ENCODE peak calls at places on chromosomes 3 and 15, in five cellular contexts. A is adipocyte, V is aorta, Q is breast epithelium, E is HepG2. P is an unnamed sample. For H3K36me3, the result is how much of the 10 kb centered on the place peaks cover.

GRCh38 chr15:33114484-33114767 is 80.1 kb downstream of the FMN1 start:
- DNase-seq in A (no peak), V (no peak), Q (no peak), E (no peak), P (no peak)

GRCh38 chr3:152834354-152835310 is at the start of gene P2RY1:
- DNase-seq in A (peak), V (peak), Q (peak), E (no peak), P (peak)

GRCh38 chr15:25179673-25180511 is 225.1 kb downstream of the SNRPN start:
- DNase-seq in A (no peak), V (no peak), Q (peak), E (no peak), P (peak)

GRCh38 chr15:98120561-98120960 is 160.1 kb downstream of the ARRDC4 start:
- DNase-seq in A (no peak), V (no peak), Q (no peak), E (no peak), P (no peak)

GRCh38 chr15:68500363-68501317 is 68.7 kb upstream of the ITGA11 start:
- DNase-seq in A (peak), V (no peak), Q (no peak), E (no peak), P (peak)

GRCh38 chr3:149506965-149507364 is 32.5 kb downstream of the TM4SF4 start:
- DNase-seq in A (no peak), V (no peak), Q (no peak), E (peak), P (no peak)

GRCh38 chr3:9183811-9184463 is 65.5 kb downstream of the SRGAP3 start:
- DNase-seq in A (peak), V (no peak), Q (no peak), E (no peak), P (peak)

GRCh38 chr3:10983219-10983916 is 9.2 kb upstream of the SLC6A1 start:
- DNase-seq in A (peak), V (no peak), Q (no peak), E (peak), P (peak)

GRCh38 chr15:29942144-29942543 is 119.9 kb upstream of the TJP1 start:
- DNase-seq in A (no peak), V (no peak), Q (no peak), E (no peak), P (peak)

GRCh38 chr3:21752749-21753347 is 1.8 kb upstream of the ZNF385D start:
- DNase-seq in A (peak), V (no peak), Q (no peak), E (peak), P (peak)

GRCh38 chr3:48847586-48848423 is at the start of gene PRKAR2A:
- DNase-seq in A (peak), V (peak), Q (peak), E (peak), P (peak)

GRCh38 chr15:63999177-63999576 is 47.1 kb downstream of the DAPK2 start:
- DNase-seq in A (no peak), V (no peak), Q (no peak), E (no peak), P (no peak)

GRCh38 chr15:31352911-31353811 is 26.5 kb downstream of the KLF13 start:
- DNase-seq in A (peak), V (no peak), Q (no peak), E (no peak), P (peak)

GRCh38 chr3:120838441-120839091 is 69.4 kb upstream of the STXBP5L start:
- DNase-seq in A (no peak), V (no peak), Q (no peak), E (no peak), P (no peak)

GRCh38 chr15:83694030-83694429 is 40.1 kb downstream of the ADAMTSL3 start:
- DNase-seq in A (no peak), V (no peak), Q (no peak), E (no peak), P (peak)

GRCh38 chr3:177345049-177345972 is 148.0 kb upstream of the TBL1XR1 start:
- DNase-seq in A (peak), V (peak), Q (peak), E (peak), P (no peak)

GRCh38 chr3:16790432-16791379 is 94.0 kb upstream of the PLCL2 start:
- DNase-seq in A (no peak), V (no peak), Q (no peak), E (no peak), P (no peak)

GRCh38 chr3:124832782-124833709 is 54.1 kb downstream of the ITGB5 start:
- DNase-seq in A (peak), V (no peak), Q (no peak), E (no peak), P (no peak)

GRCh38 chr3:71444028-71444860 is 139.3 kb downstream of the FOXP1 start:
- DNase-seq in A (no peak), V (no peak), Q (peak), E (no peak), P (no peak)

GRCh38 chr15:57114070-57114469 is 195.6 kb downstream of the TCF12 start:
- DNase-seq in A (no peak), V (no peak), Q (no peak), E (no peak), P (no peak)

GRCh38 chr15:66224946-66225345 is 28.6 kb downstream of the MEGF11 start:
- DNase-seq in A (no peak), V (no peak), Q (no peak), E (no peak), P (no peak)

GRCh38 chr15:40706121-40706520 is 11.1 kb downstream of the RAD51 start:
- DNase-seq in A (no peak), V (no peak), Q (no peak), E (no peak), P (no peak)

GRCh38 chr3:46578973-46579755 is 13.1 kb upstream of the LRRC2 start:
- DNase-seq in A (no peak), V (no peak), Q (no peak), E (peak), P (peak)

GRCh38 chr3:183178833-183179549 is 16.5 kb upstream of the LAMP3 start:
- DNase-seq in A (peak), V (peak), Q (no peak), E (no peak), P (peak)

GRCh38 chr15:62994975-62995730 is 47.4 kb upstream of the TPM1 start:
- DNase-seq in A (peak), V (no peak), Q (no peak), E (no peak), P (no peak)

GRCh38 chr3:183318846-183319770 is 66.1 kb downstream of the B3GNT5 start:
- DNase-seq in A (no peak), V (no peak), Q (no peak), E (no peak), P (no peak)

GRCh38 chr3:189851682-189852081 is 220.5 kb downstream of the TP63 start:
- DNase-seq in A (no peak), V (no peak), Q (no peak), E (no peak), P (no peak)

DNA sequence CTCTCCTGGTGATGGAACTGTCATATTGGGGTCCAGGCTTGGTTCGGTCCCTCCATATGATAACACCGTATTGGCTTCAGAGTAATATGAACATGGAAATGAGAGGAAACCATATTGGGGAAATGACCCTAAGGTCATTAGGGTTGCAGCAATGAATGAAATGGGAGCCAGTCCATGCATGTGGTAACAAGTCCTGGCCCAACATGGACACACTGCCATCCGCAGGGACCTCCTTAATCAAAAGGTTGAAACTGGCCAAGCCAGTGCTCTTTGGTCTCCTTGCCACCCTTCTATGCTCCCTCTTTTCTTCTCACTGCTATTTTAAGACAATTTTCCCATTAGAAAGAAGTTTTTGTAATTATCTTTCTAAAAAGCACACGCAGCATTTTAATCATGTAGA is 8.3 kb downstream of the SHC4 start:
- DNase-seq in A (no peak), V (no peak), Q (no peak), E (no peak), P (no peak)
- H3K4me3 ChIP-seq in A (no peak), V (no peak), Q (no peak), E (no peak), P (no peak)

GRCh38 chr15:73899197-73900128 is 26.1 kb downstream of the TBC1D21 start:
- DNase-seq in A (peak), V (no peak), Q (no peak), E (no peak), P (peak)
- H3K36me3 ChIP-seq in A (under half), V (under half), Q (under half), E (under half), P (under half)

GRCh38 chr3:140159646-140160045 is 224.7 kb downstream of the CLSTN2 start:
- DNase-seq in A (no peak), V (no peak), Q (no peak), E (no peak), P (no peak)

GRCh38 chr3:140164156-140164555 is 229.2 kb downstream of the CLSTN2 start:
- DNase-seq in A (no peak), V (no peak), Q (no peak), E (no peak), P (no peak)

GRCh38 chr3:140163159-140163763 is 228.3 kb downstream of the CLSTN2 start:
- DNase-seq in A (no peak), V (no peak), Q (no peak), E (no peak), P (no peak)

GRCh38 chr3:140164922-140165590 is 230.1 kb downstream of the CLSTN2 start:
- DNase-seq in A (peak), V (no peak), Q (no peak), E (no peak), P (no peak)

DNA sequence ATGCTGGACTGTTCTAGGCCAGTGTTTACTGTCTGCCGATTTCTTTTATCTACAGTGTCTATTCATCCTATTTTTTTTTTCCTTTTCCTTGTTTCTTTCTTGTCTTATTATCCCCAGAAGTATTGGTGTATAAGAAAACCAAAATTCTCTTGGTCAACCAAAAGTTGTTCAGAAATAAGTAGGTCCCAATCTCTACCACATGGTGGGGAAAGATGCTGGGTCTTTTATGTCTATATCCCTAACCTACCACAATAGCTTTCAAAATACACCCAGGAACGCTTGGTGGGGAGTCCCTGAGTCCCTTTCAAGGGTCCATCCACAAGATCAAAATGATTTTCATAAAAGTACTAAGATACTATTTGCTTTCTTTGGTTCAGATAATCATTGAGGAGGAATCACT is 225.6 kb downstream of the CLSTN2 start:
- DNase-seq in A (no peak), V (no peak), Q (no peak), E (no peak), P (no peak)
- H3K4me3 ChIP-seq in A (no peak), V (no peak), Q (no peak), E (no peak), P (no peak)

DNA sequence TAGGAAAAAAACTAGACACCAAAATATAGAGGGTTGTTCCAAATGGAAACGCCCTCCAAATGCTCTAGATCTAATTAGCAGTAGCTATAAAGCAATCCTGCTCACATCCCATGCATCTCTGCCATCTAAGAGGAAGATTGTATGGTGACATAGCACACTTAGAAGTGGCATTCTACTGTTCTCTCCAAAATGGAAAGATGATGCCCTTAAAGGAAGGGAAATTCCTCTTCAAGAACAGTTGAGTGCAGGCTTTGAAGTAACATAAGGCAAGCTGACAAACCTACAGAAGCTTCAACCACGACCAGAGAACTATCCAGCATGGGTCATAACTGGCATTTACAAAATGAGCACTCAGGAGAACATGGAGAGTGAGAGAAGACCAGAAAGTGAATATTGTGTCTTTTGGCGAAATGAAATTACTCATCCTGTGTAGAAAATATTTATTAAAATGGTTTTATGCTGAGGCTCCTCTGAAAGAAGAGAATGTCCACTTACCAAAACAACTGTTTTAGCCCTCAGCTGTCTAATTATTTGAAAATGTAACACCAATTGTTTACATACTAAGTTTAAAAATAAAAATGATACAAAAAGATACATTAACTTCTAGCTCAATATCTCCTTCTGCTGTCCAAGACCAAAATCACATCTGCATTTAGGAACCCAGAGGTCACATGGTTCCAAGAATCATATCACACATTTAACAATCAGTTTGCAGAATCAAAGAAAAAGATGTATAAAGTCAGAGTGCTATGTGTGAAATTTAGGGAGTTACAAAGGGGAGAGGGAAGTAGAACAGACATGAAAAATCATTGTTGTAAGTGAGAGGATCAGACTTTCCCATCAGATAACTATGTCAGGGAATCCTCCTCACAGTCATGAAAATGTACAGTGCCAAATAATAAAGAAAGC is 216.9 kb downstream of the ATP8B4 start:
- DNase-seq in A (peak), V (no peak), Q (no peak), E (no peak), P (no peak)
- H3K36me3 ChIP-seq in A (under half), V (under half), Q (under half), E (under half), P (under half)